ENCODE peak calls at places on chromosomes 7 and 10, in eight cellular contexts. Y is fibroblast of villous mesenchyme, C is dorsolateral prefrontal cortex, F is cardiac fibroblast, K is thoracic aorta, M is cardiac muscle cell, Z is left lung, W is AG04450. R is an unnamed sample.
A peak's percentile ranks its signal among the peaks of the same experiment; 100 is the strongest.

GRCh38 chr10:118840776-118841468 is 86.2 kb upstream of the CACUL1 start:
- DNase-seq in W (no peak), C (no peak), Y (no peak), Z (no peak), K (no peak), F (no peak), M (no peak), R (no peak)

GRCh38 chr10:80660266-80660665 is 122.6 kb downstream of the SH2D4B start:
- DNase-seq in M (no peak), Z (no peak), C (no peak), F (no peak), Y (no peak), W (no peak), K (no peak), R (no peak)

GRCh38 chr7:40546616-40547501 is 412.1 kb downstream of the SUGCT start:
- DNase-seq in F (peak; percentile 18), C (no peak), K (no peak), Z (no peak), M (no peak), W (no peak), Y (no peak), R (peak; percentile 71)

GRCh38 chr10:103845983-103846382 is 9.4 kb downstream of the SH3PXD2A start:
- DNase-seq in M (no peak), C (no peak), K (no peak), W (no peak), Z (no peak), Y (no peak), F (no peak), R (no peak)

GRCh38 chr10:115093776-115094361 is 704 bp downstream of the ATRNL1 start:
- DNase-seq in W (no peak), C (no peak), Z (no peak), M (peak; percentile 23), K (no peak), Y (no peak), F (no peak), R (peak; percentile 16)

GRCh38 chr7:148927141-148927540 is 43.0 kb upstream of the EZH2 start:
- DNase-seq in Y (no peak), W (no peak), Z (no peak), F (no peak), C (no peak), M (no peak), K (no peak), R (peak; percentile 17)

GRCh38 chr10:6530211-6530840 is 49.8 kb downstream of the PRKCQ start:
- DNase-seq in Y (no peak), W (no peak), M (no peak), C (no peak), Z (no peak), K (no peak), F (no peak), R (no peak)

GRCh38 chr10:69503001-69503895 is 52.0 kb downstream of the TSPAN15 start:
- DNase-seq in M (no peak), W (no peak), F (no peak), Y (no peak), C (peak; percentile 25), Z (no peak), K (no peak), R (no peak)

GRCh38 chr10:61135276-61135721 is 191.3 kb upstream of the RHOBTB1 start:
- DNase-seq in Z (no peak), C (no peak), Y (no peak), K (no peak), W (no peak), F (no peak), M (no peak), R (no peak)

GRCh38 chr7:121244120-121244865 is 84.5 kb upstream of the WNT16 start:
- DNase-seq in M (no peak), C (no peak), Z (no peak), F (no peak), W (no peak), Y (no peak), K (no peak), R (no peak)

GRCh38 chr7:107171496-107171895 is 2.7 kb downstream of the HBP1 start:
- DNase-seq in C (no peak), W (no peak), Y (no peak), M (no peak), F (no peak), K (no peak), Z (no peak), R (no peak)
- TF ChIP-seq CTCF in C (no peak), W (no peak), Y (no peak), M (no peak), F (no peak), K (no peak), Z (no peak), R (no peak)

GRCh38 chr7:158705234-158705890 is 758 bp upstream of the NCAPG2 start:
- DNase-seq in Y (peak; percentile 19), Z (no peak), M (peak; percentile 11), F (peak; percentile 22), K (no peak), W (no peak), C (no peak), R (no peak)
- H3K4me3 ChIP-seq in Y (peak overlapping the region; percentile 84), Z (peak overlapping the region; percentile 88), M (peak overlapping the region; percentile 60), F (peak overlapping the region; percentile 80), K (peak overlapping the region; percentile 76), W (peak overlapping the region; percentile 79), C (peak overlapping the region; percentile 82), R (peak overlapping the region; percentile 73)

GRCh38 chr7:102285541-102286236 is 979 bp upstream of the SH2B2 start:
- DNase-seq in Y (no peak), K (no peak), W (no peak), C (no peak), F (no peak), Z (no peak), M (no peak), R (no peak)

GRCh38 chr7:102284891-102285540 is 1.7 kb upstream of the SH2B2 start:
- DNase-seq in K (no peak), Y (no peak), C (no peak), F (no peak), Z (peak; percentile 85), M (no peak), W (no peak), R (no peak)

GRCh38 chr7:102287082-102287464 is 405 bp downstream of the SH2B2 start:
- DNase-seq in K (no peak), Z (no peak), W (no peak), C (no peak), M (peak; percentile 34), Y (no peak), F (no peak), R (no peak)

GRCh38 chr7:102287465-102288146 is 938 bp downstream of the SH2B2 start:
- DNase-seq in F (peak; percentile 30), C (no peak), K (no peak), M (peak; percentile 49), Y (no peak), W (no peak), Z (no peak), R (peak; percentile 29)

DNA sequence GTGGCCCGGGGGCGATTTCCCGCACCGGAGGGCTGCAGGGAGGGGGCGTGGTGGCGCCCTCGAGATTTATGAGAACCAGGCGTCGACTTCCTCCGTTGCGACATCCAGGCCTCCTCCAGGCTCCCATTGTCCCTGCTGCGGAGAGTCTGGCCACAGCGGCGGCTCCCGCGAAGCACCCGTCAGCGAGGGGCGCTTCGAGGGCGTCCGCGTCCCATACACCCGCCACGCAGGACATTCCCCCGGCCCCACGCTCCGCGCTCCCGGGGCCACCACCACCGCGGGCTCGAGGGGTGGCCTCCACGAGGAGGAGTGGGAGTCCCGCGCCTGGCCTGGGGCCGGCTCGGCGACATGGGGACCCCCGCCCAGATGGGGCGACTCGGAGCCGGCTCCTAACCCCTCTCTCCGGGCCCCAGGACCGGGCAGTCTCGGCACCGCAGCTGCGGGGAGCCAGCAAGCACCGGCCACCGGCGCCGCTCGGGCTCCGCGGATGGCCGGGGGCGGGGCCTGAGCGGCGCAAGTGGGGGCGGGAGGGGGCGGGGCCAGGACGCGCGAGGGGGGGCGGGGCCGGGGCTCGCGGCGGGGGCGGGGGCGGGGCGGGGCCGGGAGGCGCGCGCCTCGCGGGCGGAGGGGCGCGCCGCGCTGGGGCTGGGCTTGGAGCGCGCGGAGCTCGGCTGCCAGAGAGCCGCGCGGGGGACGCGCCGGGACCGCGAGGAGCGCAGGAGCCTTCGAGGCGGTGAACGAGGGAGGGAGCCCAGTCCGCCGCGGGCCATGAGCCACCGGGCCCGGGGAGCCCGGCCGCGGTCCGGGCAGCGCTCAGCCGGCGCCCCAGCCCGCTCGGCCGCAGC is at the start of gene SH2B2:
- DNase-seq in W (no peak), C (peak; percentile 60), K (no peak), Z (peak; percentile 85), Y (peak; percentile 80), M (peak; percentile 79), F (peak; percentile 74), R (peak; percentile 57)
- TF ChIP-seq CTCF in W (peak; percentile 4), C (no peak), K (no peak), Z (no peak), Y (no peak), M (peak; percentile 3), F (no peak), R (no peak)

GRCh38 chr10:130301026-130301892 is 165.1 kb downstream of the GLRX3 start:
- DNase-seq in K (no peak), Z (peak; percentile 61), Y (peak; percentile 61), W (no peak), C (no peak), F (peak; percentile 88), M (no peak), R (peak; percentile 19)

GRCh38 chr10:130300608-130301025 is 164.4 kb downstream of the GLRX3 start:
- DNase-seq in F (peak; percentile 74), Z (peak; percentile 34), Y (peak; percentile 31), W (no peak), C (no peak), M (no peak), K (no peak), R (no peak)
- H3K4me3 ChIP-seq in F (peak overlapping the region; percentile 61), Z (peak overlapping the region; percentile 53), Y (peak overlapping the region; percentile 61), W (no peak overlapping the region), C (peak overlapping the region; percentile 11), M (no peak overlapping the region), K (peak overlapping the region; percentile 75), R (no peak overlapping the region)

DNA sequence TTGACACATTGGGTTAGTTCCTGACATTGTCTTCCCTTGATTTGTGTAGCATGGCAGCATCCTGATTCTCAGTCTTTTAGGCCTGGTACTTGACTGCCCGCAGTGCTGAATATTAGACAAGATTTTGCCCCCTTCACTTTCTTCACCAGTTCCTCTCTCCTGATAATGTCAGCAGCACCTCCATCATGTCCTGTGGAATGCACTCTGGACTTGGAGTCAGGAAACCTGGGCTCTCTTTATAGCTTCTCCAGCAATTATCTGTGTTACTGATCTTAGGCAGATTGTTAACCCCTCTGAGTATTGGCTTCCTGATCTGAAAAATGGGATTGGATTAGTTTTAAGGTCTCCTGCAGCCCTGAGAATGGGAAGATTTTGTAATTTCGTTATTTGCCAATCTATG is 19.0 kb downstream of the HBP1 start:
- DNase-seq in Y (no peak), M (no peak), W (no peak), K (no peak), C (no peak), F (no peak), Z (no peak), R (no peak)
- TF ChIP-seq CTCF in Y (no peak), M (no peak), W (no peak), K (no peak), C (no peak), F (no peak), Z (no peak), R (no peak)

GRCh38 chr10:17075975-17076374 is 53.6 kb downstream of the CUBN start:
- DNase-seq in M (no peak), K (no peak), W (no peak), Y (no peak), C (no peak), Z (no peak), F (peak; percentile 45), R (peak; percentile 27)
- H3K4me3 ChIP-seq in M (no peak overlapping the region), K (peak overlapping the region; percentile 1), W (no peak overlapping the region), Y (no peak overlapping the region), C (no peak overlapping the region), Z (no peak overlapping the region), F (no peak overlapping the region), R (no peak overlapping the region)

R was measured in choroid plexus epithelial cell.